ENCODE peak calls at places on chromosome 18, in six cellular contexts. G, S, K, F, D and Q are unnamed samples. For H3K9me3, the result is how much of the 10 kb centered on the place peaks cover.

GRCh38 chr18:66999003-66999402 is 395.1 kb upstream of the CDH19 start:
- DNase-seq in G (no peak), S (no peak), K (no peak), F (no peak), D (no peak), Q (no peak)

GRCh38 chr18:73962251-73962650 is 185.4 kb downstream of the FBXO15 start:
- DNase-seq in G (no peak), S (no peak), K (no peak), F (no peak), D (no peak), Q (no peak)

GRCh38 chr18:23231340-23232021 is 96.2 kb downstream of the CABLES1 start:
- DNase-seq in G (peak), S (no peak), K (peak), F (peak), D (no peak), Q (peak)

GRCh38 chr18:24322594-24323136 is 75.0 kb downstream of the OSBPL1A start:
- DNase-seq in G (no peak), S (no peak), K (no peak), F (peak), D (no peak), Q (no peak)

GRCh38 chr18:54939375-54939917 is 19.8 kb downstream of the CCDC68 start:
- DNase-seq in G (no peak), S (no peak), K (no peak), F (no peak), D (no peak), Q (no peak)

GRCh38 chr18:60981651-60982050 is 351.6 kb upstream of the CDH20 start:
- DNase-seq in G (no peak), S (no peak), K (no peak), F (peak), D (no peak), Q (no peak)

GRCh38 chr18:48222118-48222517 is 187.1 kb downstream of the ZBTB7C start:
- DNase-seq in G (peak), S (peak), K (peak), F (no peak), D (no peak), Q (peak)

GRCh38 chr18:74395630-74396251 is 61.4 kb downstream of the DIPK1C start:
- DNase-seq in G (no peak), S (no peak), K (no peak), F (no peak), D (no peak), Q (no peak)

GRCh38 chr18:905307-905947 is 756 bp downstream of the ADCYAP1 start:
- DNase-seq in G (peak), S (no peak), K (no peak), F (no peak), D (no peak), Q (no peak)

GRCh38 chr18:37537868-37538525 is 27.6 kb downstream of the CELF4 start:
- DNase-seq in G (peak), S (peak), K (peak), F (peak), D (peak), Q (peak)

GRCh38 chr18:9330419-9330818 is 4.2 kb upstream of the TWSG1 start:
- DNase-seq in G (peak), S (no peak), K (no peak), F (no peak), D (no peak), Q (no peak)

GRCh38 chr18:61388010-61388409 is 54.8 kb downstream of the CDH20 start:
- DNase-seq in G (no peak), S (no peak), K (no peak), F (no peak), D (no peak), Q (no peak)

GRCh38 chr18:5295981-5296705 is 617 bp upstream of the ZBTB14 start:
- DNase-seq in G (peak), S (peak), K (peak), F (peak), D (peak), Q (peak)
- TF ChIP-seq POLR2AphosphoS5 in G (no peak), S (peak), K (no peak), F (peak), D (peak), Q (peak)

DNA sequence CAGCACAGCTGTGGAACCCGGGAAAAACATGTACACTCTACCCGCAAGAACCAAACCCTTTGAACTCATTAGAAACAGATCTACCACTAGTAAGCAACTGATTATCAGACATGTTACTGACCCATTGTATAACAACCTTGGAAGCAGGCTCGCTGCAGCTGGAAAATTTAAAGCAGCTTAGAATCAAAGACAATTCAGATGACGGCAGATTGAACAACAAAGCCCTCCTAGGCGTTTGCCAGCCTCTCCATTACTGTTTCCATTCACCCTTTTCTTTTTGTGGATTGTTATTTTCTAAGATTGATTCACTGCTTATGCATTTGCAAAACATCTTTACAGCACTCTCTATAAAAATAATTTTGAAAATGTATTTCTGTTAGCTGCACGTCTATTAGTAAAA is 771.6 kb upstream of the SALL3 start:
- DNase-seq in G (no peak), S (no peak), K (no peak), F (no peak), D (no peak), Q (no peak)
- H3K27ac ChIP-seq in G (no peak), S (no peak), K (no peak), F (no peak), D (no peak), Q (no peak)

GRCh38 chr18:58960946-58961722 is 96.5 kb downstream of the ZNF532 start:
- DNase-seq in G (no peak), S (no peak), K (no peak), F (no peak), D (no peak), Q (no peak)
- H3K9me3 ChIP-seq in G (under half), S (under half), K (under half), F (under half), D (under half), Q (under half)

DNA sequence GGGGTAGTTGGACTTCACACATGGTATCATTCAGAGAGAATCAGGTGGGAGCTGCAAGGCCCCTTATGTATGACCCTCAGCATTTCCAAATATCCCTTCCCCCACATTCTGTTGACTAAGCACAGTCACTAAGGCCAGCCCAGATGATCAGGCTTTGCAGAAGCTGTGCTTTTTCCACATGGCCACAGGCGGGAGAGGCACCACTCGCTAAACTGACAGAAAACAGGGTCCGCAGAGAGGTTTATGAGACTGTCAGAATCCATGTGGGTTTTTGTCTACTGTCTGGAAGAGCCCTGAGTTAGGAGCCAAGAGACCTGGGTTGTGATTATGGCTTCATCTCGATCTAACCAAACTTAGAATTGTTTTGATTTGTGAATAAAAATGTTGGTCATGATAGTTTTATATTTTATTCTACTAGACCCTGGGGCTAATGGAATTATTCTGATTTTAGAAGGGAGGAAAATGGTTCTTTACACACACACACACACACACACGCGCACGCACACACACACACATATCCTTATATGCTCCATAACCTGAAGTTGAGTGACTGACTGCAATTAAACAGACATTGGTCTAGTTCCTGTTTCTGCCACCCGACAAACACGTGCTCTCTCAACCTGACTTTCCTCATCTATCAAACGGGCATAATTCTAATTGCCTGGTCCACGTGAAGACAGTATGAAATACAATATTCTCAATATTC is 50.6 kb downstream of the SETBP1 start:
- DNase-seq in G (no peak), S (no peak), K (no peak), F (no peak), D (no peak), Q (no peak)
- TF ChIP-seq POLR2AphosphoS5 in G (no peak), S (no peak), K (no peak), F (no peak), D (no peak), Q (no peak)

GRCh38 chr18:3624818-3625716 is 175.1 kb downstream of the TGIF1 start:
- DNase-seq in G (no peak), S (no peak), K (peak), F (peak), D (no peak), Q (peak)
- H3K27ac ChIP-seq in G (peak), S (peak), K (peak), F (peak), D (peak), Q (peak)

DNA sequence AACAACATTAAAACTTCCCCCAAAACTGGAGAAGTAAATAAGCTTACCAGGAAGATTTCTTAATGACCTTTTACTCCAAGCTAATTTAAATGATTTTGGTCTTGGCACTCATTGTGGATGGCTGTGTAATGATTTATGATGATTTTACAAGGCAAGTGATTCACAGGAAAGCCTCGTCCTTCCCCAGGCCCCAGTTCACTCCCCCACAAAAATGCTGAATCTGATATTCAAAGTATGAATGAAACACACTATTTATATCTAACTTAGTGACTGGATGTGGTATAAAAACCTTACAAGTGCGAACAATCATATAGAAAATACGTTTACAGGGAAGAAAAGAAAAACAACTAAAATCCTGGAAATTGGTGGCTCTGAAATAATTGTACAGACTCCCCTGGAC is 49.8 kb downstream of the ZNF516 start:
- DNase-seq in G (no peak), S (no peak), K (no peak), F (peak), D (no peak), Q (no peak)
- H3K9me3 ChIP-seq in G (under half), S (under half), K (under half), F (under half), D (under half), Q (under half)

GRCh38 chr18:12532661-12533060 is 124.9 kb downstream of the PRELID3A start:
- DNase-seq in G (no peak), S (no peak), K (no peak), F (no peak), D (no peak), Q (no peak)
- TF ChIP-seq POLR2AphosphoS5 in G (no peak), S (no peak), K (no peak), F (no peak), D (no peak), Q (no peak)